ENCODE peak calls at places on chromosomes 5 and 9, in seven cellular contexts. One of them, this sample, is unnamed.

GRCh38 chr9:438961-439768 is 224.5 kb downstream of the DOCK8 start:
- DNase-seq in colonic mucosa: no peak
- DNase-seq in tibial artery: no peak
- DNase-seq in stomach: no peak
- DNase-seq in HFF-Myc: no peak
- DNase-seq in fibroblast of mammary gland: peak; percentile 74
- DNase-seq in naive thymus-derived CD4-positive, alpha-beta T cell: no peak
- DNase-seq in this sample: peak; percentile 17

GRCh38 chr9:33843312-33843950 is 26.5 kb downstream of the UBE2R2 start:
- DNase-seq in naive thymus-derived CD4-positive, alpha-beta T cell: no peak
- DNase-seq in HFF-Myc: no peak
- DNase-seq in stomach: no peak
- DNase-seq in tibial artery: no peak
- DNase-seq in colonic mucosa: no peak
- DNase-seq in fibroblast of mammary gland: no peak
- DNase-seq in this sample: no peak

GRCh38 chr5:67061511-67061910 is 135.1 kb downstream of the CD180 start:
- DNase-seq in fibroblast of mammary gland: no peak
- DNase-seq in naive thymus-derived CD4-positive, alpha-beta T cell: no peak
- DNase-seq in tibial artery: no peak
- DNase-seq in stomach: no peak
- DNase-seq in HFF-Myc: no peak
- DNase-seq in colonic mucosa: no peak
- DNase-seq in this sample: no peak

GRCh38 chr5:58499951-58500350 is 8.7 kb downstream of the GAPT start:
- DNase-seq in colonic mucosa: no peak
- DNase-seq in tibial artery: no peak
- DNase-seq in stomach: peak; percentile 36
- DNase-seq in fibroblast of mammary gland: no peak
- DNase-seq in naive thymus-derived CD4-positive, alpha-beta T cell: peak; percentile 9
- DNase-seq in HFF-Myc: no peak
- DNase-seq in this sample: no peak

GRCh38 chr9:125971895-125972729 is 224.9 kb downstream of the PBX3 start:
- DNase-seq in tibial artery: no peak
- DNase-seq in naive thymus-derived CD4-positive, alpha-beta T cell: no peak
- DNase-seq in HFF-Myc: no peak
- DNase-seq in colonic mucosa: no peak
- DNase-seq in fibroblast of mammary gland: no peak
- DNase-seq in stomach: no peak
- DNase-seq in this sample: no peak

GRCh38 chr9:128636024-128636390 is 20.6 kb downstream of the DYNC2I2 start:
- DNase-seq in naive thymus-derived CD4-positive, alpha-beta T cell: no peak
- DNase-seq in tibial artery: peak; percentile 78
- DNase-seq in colonic mucosa: peak; percentile 71
- DNase-seq in stomach: peak; percentile 85
- DNase-seq in fibroblast of mammary gland: no peak
- DNase-seq in HFF-Myc: no peak
- DNase-seq in this sample: no peak

GRCh38 chr5:108619815-108620214 is 127.9 kb upstream of the FER start:
- DNase-seq in tibial artery: no peak
- DNase-seq in HFF-Myc: no peak
- DNase-seq in fibroblast of mammary gland: no peak
- DNase-seq in colonic mucosa: no peak
- DNase-seq in naive thymus-derived CD4-positive, alpha-beta T cell: no peak
- DNase-seq in stomach: no peak
- DNase-seq in this sample: no peak

GRCh38 chr9:118162711-118163110 is 458.5 kb downstream of the TLR4 start:
- DNase-seq in naive thymus-derived CD4-positive, alpha-beta T cell: no peak
- DNase-seq in stomach: no peak
- DNase-seq in colonic mucosa: no peak
- DNase-seq in HFF-Myc: no peak
- DNase-seq in fibroblast of mammary gland: no peak
- DNase-seq in tibial artery: no peak
- DNase-seq in this sample: no peak

GRCh38 chr9:17611921-17612320 is 33.1 kb downstream of the SH3GL2 start:
- DNase-seq in HFF-Myc: no peak
- DNase-seq in tibial artery: no peak
- DNase-seq in stomach: no peak
- DNase-seq in naive thymus-derived CD4-positive, alpha-beta T cell: no peak
- DNase-seq in colonic mucosa: no peak
- DNase-seq in fibroblast of mammary gland: no peak
- DNase-seq in this sample: no peak

GRCh38 chr5:160421625-160422258 is at the start of gene PTTG1:
- DNase-seq in HFF-Myc: peak; percentile 84
- DNase-seq in colonic mucosa: peak; percentile 98
- DNase-seq in naive thymus-derived CD4-positive, alpha-beta T cell: peak; percentile 88
- DNase-seq in stomach: peak; percentile 98
- DNase-seq in tibial artery: peak; percentile 97
- DNase-seq in fibroblast of mammary gland: peak; percentile 97
- DNase-seq in this sample: peak; percentile 93

GRCh38 chr9:79661279-79661678 is 89.5 kb downstream of the TLE4 start:
- DNase-seq in fibroblast of mammary gland: no peak
- DNase-seq in naive thymus-derived CD4-positive, alpha-beta T cell: no peak
- DNase-seq in HFF-Myc: no peak
- DNase-seq in colonic mucosa: no peak
- DNase-seq in tibial artery: no peak
- DNase-seq in stomach: no peak
- DNase-seq in this sample: no peak

GRCh38 chr9:133377721-133378216 is 1.6 kb downstream of the STKLD1 start:
- DNase-seq in colonic mucosa: no peak
- DNase-seq in naive thymus-derived CD4-positive, alpha-beta T cell: no peak
- DNase-seq in tibial artery: no peak
- DNase-seq in fibroblast of mammary gland: peak; percentile 98
- DNase-seq in HFF-Myc: peak; percentile 30
- DNase-seq in stomach: no peak
- DNase-seq in this sample: peak; percentile 92

GRCh38 chr5:180862645-180863044 is 1.6 kb upstream of the ZFP62 start:
- DNase-seq in tibial artery: no peak
- DNase-seq in naive thymus-derived CD4-positive, alpha-beta T cell: no peak
- DNase-seq in fibroblast of mammary gland: no peak
- DNase-seq in stomach: no peak
- DNase-seq in colonic mucosa: no peak
- DNase-seq in HFF-Myc: no peak
- DNase-seq in this sample: no peak

GRCh38 chr9:70053864-70054263 is 10.2 kb downstream of the MAMDC2 start:
- DNase-seq in stomach: no peak
- DNase-seq in colonic mucosa: no peak
- DNase-seq in tibial artery: no peak
- DNase-seq in HFF-Myc: no peak
- DNase-seq in naive thymus-derived CD4-positive, alpha-beta T cell: no peak
- DNase-seq in fibroblast of mammary gland: no peak
- DNase-seq in this sample: no peak

GRCh38 chr9:122498883-122499288 is 11.7 kb upstream of the OR1J2 start:
- DNase-seq in colonic mucosa: no peak
- DNase-seq in fibroblast of mammary gland: peak; percentile 59
- DNase-seq in stomach: no peak
- DNase-seq in HFF-Myc: peak; percentile 61
- DNase-seq in naive thymus-derived CD4-positive, alpha-beta T cell: peak; percentile 3
- DNase-seq in tibial artery: no peak
- DNase-seq in this sample: peak; percentile 70

GRCh38 chr5:1380910-1381309 is 36.0 kb upstream of the CLPTM1L start:
- DNase-seq in stomach: no peak
- DNase-seq in HFF-Myc: no peak
- DNase-seq in naive thymus-derived CD4-positive, alpha-beta T cell: no peak
- DNase-seq in tibial artery: no peak
- DNase-seq in colonic mucosa: no peak
- DNase-seq in fibroblast of mammary gland: no peak
- DNase-seq in this sample: no peak

GRCh38 chr5:88045146-88045545 is 223.5 kb downstream of the TMEM161B start:
- DNase-seq in tibial artery: no peak
- DNase-seq in HFF-Myc: no peak
- DNase-seq in fibroblast of mammary gland: no peak
- DNase-seq in naive thymus-derived CD4-positive, alpha-beta T cell: no peak
- DNase-seq in stomach: no peak
- DNase-seq in colonic mucosa: no peak
- DNase-seq in this sample: no peak

GRCh38 chr5:37717613-37718431 is 122.0 kb downstream of the GDNF start:
- DNase-seq in tibial artery: no peak
- DNase-seq in colonic mucosa: peak; percentile 87
- DNase-seq in naive thymus-derived CD4-positive, alpha-beta T cell: no peak
- DNase-seq in fibroblast of mammary gland: peak; percentile 85
- DNase-seq in stomach: peak; percentile 88
- DNase-seq in HFF-Myc: peak; percentile 86
- DNase-seq in this sample: peak; percentile 46

GRCh38 chr9:98341157-98342102 is 86.0 kb upstream of the TBC1D2 start:
- DNase-seq in HFF-Myc: no peak
- DNase-seq in fibroblast of mammary gland: no peak
- DNase-seq in naive thymus-derived CD4-positive, alpha-beta T cell: no peak
- DNase-seq in tibial artery: no peak
- DNase-seq in colonic mucosa: no peak
- DNase-seq in stomach: no peak
- DNase-seq in this sample: no peak

GRCh38 chr9:106717686-106718085 is 145.3 kb upstream of the ZNF462 start:
- DNase-seq in fibroblast of mammary gland: peak; percentile 72
- DNase-seq in naive thymus-derived CD4-positive, alpha-beta T cell: no peak
- DNase-seq in HFF-Myc: no peak
- DNase-seq in colonic mucosa: no peak
- DNase-seq in tibial artery: no peak
- DNase-seq in stomach: no peak
- DNase-seq in this sample: peak; percentile 78

GRCh38 chr9:120336021-120336752 is 243.8 kb downstream of the CDK5RAP2 start:
- DNase-seq in tibial artery: no peak
- DNase-seq in colonic mucosa: no peak
- DNase-seq in HFF-Myc: no peak
- DNase-seq in stomach: peak; percentile 42
- DNase-seq in naive thymus-derived CD4-positive, alpha-beta T cell: no peak
- DNase-seq in fibroblast of mammary gland: peak; percentile 71
- DNase-seq in this sample: no peak

GRCh38 chr9:131503626-131504465 is 1.1 kb downstream of the POMT1 start:
- DNase-seq in naive thymus-derived CD4-positive, alpha-beta T cell: no peak
- DNase-seq in HFF-Myc: no peak
- DNase-seq in colonic mucosa: no peak
- DNase-seq in stomach: no peak
- DNase-seq in fibroblast of mammary gland: peak; percentile 40
- DNase-seq in tibial artery: no peak
- DNase-seq in this sample: peak; percentile 35

GRCh38 chr9:121267689-121268597 is at the start of gene GSN:
- DNase-seq in stomach: peak; percentile 88
- DNase-seq in fibroblast of mammary gland: peak; percentile 63
- DNase-seq in HFF-Myc: no peak
- DNase-seq in tibial artery: peak; percentile 92
- DNase-seq in colonic mucosa: peak; percentile 91
- DNase-seq in naive thymus-derived CD4-positive, alpha-beta T cell: peak; percentile 14
- DNase-seq in this sample: peak; percentile 66

GRCh38 chr5:180135128-180135955 is 63.8 kb upstream of the RNF130 start:
- DNase-seq in tibial artery: peak; percentile 65
- DNase-seq in fibroblast of mammary gland: peak; percentile 84
- DNase-seq in naive thymus-derived CD4-positive, alpha-beta T cell: no peak
- DNase-seq in colonic mucosa: peak; percentile 12
- DNase-seq in HFF-Myc: peak; percentile 25
- DNase-seq in stomach: peak; percentile 23
- DNase-seq in this sample: peak; percentile 19

GRCh38 chr5:6543346-6543730 is 89.5 kb downstream of the NSUN2 start:
- DNase-seq in stomach: no peak
- DNase-seq in fibroblast of mammary gland: no peak
- DNase-seq in HFF-Myc: no peak
- DNase-seq in colonic mucosa: peak; percentile 5
- DNase-seq in naive thymus-derived CD4-positive, alpha-beta T cell: no peak
- DNase-seq in tibial artery: no peak
- DNase-seq in this sample: no peak

GRCh38 chr9:105039180-105039799 is 111.3 kb upstream of the ABCA1 start:
- DNase-seq in fibroblast of mammary gland: no peak
- DNase-seq in tibial artery: no peak
- DNase-seq in naive thymus-derived CD4-positive, alpha-beta T cell: no peak
- DNase-seq in HFF-Myc: no peak
- DNase-seq in stomach: no peak
- DNase-seq in colonic mucosa: no peak
- DNase-seq in this sample: no peak

GRCh38 chr9:100686420-100686819 is 108.5 kb downstream of the CAVIN4 start:
- DNase-seq in colonic mucosa: no peak
- DNase-seq in HFF-Myc: no peak
- DNase-seq in naive thymus-derived CD4-positive, alpha-beta T cell: no peak
- DNase-seq in tibial artery: no peak
- DNase-seq in fibroblast of mammary gland: no peak
- DNase-seq in stomach: no peak
- DNase-seq in this sample: no peak

GRCh38 chr5:126416266-126416925 is 6.8 kb upstream of the GRAMD2B start:
- DNase-seq in colonic mucosa: no peak
- DNase-seq in HFF-Myc: no peak
- DNase-seq in naive thymus-derived CD4-positive, alpha-beta T cell: no peak
- DNase-seq in tibial artery: no peak
- DNase-seq in fibroblast of mammary gland: no peak
- DNase-seq in stomach: no peak
- DNase-seq in this sample: no peak

GRCh38 chr9:121369595-121370265 is at the start of gene STOM:
- DNase-seq in stomach: peak; percentile 89
- DNase-seq in fibroblast of mammary gland: peak; percentile 90
- DNase-seq in HFF-Myc: peak; percentile 70
- DNase-seq in naive thymus-derived CD4-positive, alpha-beta T cell: peak; percentile 65
- DNase-seq in colonic mucosa: peak; percentile 86
- DNase-seq in tibial artery: peak; percentile 97
- DNase-seq in this sample: peak; percentile 94

GRCh38 chr9:4225291-4226119 is 74.4 kb downstream of the GLIS3 start:
- DNase-seq in fibroblast of mammary gland: peak; percentile 92
- DNase-seq in naive thymus-derived CD4-positive, alpha-beta T cell: no peak
- DNase-seq in tibial artery: no peak
- DNase-seq in HFF-Myc: peak; percentile 65
- DNase-seq in stomach: no peak
- DNase-seq in colonic mucosa: no peak
- DNase-seq in this sample: peak; percentile 89

GRCh38 chr9:112555844-112556482 is 69.3 kb downstream of the KIAA1958 start:
- DNase-seq in fibroblast of mammary gland: no peak
- DNase-seq in naive thymus-derived CD4-positive, alpha-beta T cell: no peak
- DNase-seq in tibial artery: no peak
- DNase-seq in HFF-Myc: no peak
- DNase-seq in stomach: peak; percentile 68
- DNase-seq in colonic mucosa: peak; percentile 79
- DNase-seq in this sample: no peak
- H3K4me3 ChIP-seq in fibroblast of mammary gland: no peak overlapping the region
- H3K4me3 ChIP-seq in naive thymus-derived CD4-positive, alpha-beta T cell: no peak overlapping the region
- H3K4me3 ChIP-seq in tibial artery: no peak overlapping the region
- H3K4me3 ChIP-seq in HFF-Myc: no peak overlapping the region
- H3K4me3 ChIP-seq in stomach: no peak overlapping the region
- H3K4me3 ChIP-seq in colonic mucosa: no peak overlapping the region
- H3K4me3 ChIP-seq in this sample: no peak overlapping the region

GRCh38 chr5:81700166-81700565 is 50.7 kb downstream of the SSBP2 start:
- DNase-seq in colonic mucosa: no peak
- DNase-seq in stomach: no peak
- DNase-seq in tibial artery: no peak
- DNase-seq in HFF-Myc: no peak
- DNase-seq in naive thymus-derived CD4-positive, alpha-beta T cell: no peak
- DNase-seq in fibroblast of mammary gland: no peak
- DNase-seq in this sample: no peak
- H3K4me3 ChIP-seq in colonic mucosa: no peak overlapping the region
- H3K4me3 ChIP-seq in stomach: no peak overlapping the region
- H3K4me3 ChIP-seq in tibial artery: no peak overlapping the region
- H3K4me3 ChIP-seq in HFF-Myc: no peak overlapping the region
- H3K4me3 ChIP-seq in naive thymus-derived CD4-positive, alpha-beta T cell: no peak overlapping the region
- H3K4me3 ChIP-seq in fibroblast of mammary gland: no peak overlapping the region
- H3K4me3 ChIP-seq in this sample: no peak overlapping the region

GRCh38 chr5:118794281-118794680 is 194.1 kb downstream of the DTWD2 start:
- DNase-seq in naive thymus-derived CD4-positive, alpha-beta T cell: no peak
- DNase-seq in fibroblast of mammary gland: no peak
- DNase-seq in HFF-Myc: no peak
- DNase-seq in stomach: no peak
- DNase-seq in tibial artery: no peak
- DNase-seq in colonic mucosa: no peak
- DNase-seq in this sample: no peak
- H3K4me3 ChIP-seq in naive thymus-derived CD4-positive, alpha-beta T cell: no peak overlapping the region
- H3K4me3 ChIP-seq in fibroblast of mammary gland: no peak overlapping the region
- H3K4me3 ChIP-seq in HFF-Myc: no peak overlapping the region
- H3K4me3 ChIP-seq in stomach: no peak overlapping the region
- H3K4me3 ChIP-seq in tibial artery: no peak overlapping the region
- H3K4me3 ChIP-seq in colonic mucosa: no peak overlapping the region
- H3K4me3 ChIP-seq in this sample: no peak overlapping the region

GRCh38 chr9:35540315-35540714 is 50.4 kb downstream of the RUSC2 start:
- DNase-seq in HFF-Myc: no peak
- DNase-seq in colonic mucosa: no peak
- DNase-seq in fibroblast of mammary gland: no peak
- DNase-seq in tibial artery: no peak
- DNase-seq in stomach: no peak
- DNase-seq in naive thymus-derived CD4-positive, alpha-beta T cell: no peak
- DNase-seq in this sample: peak; percentile 50
- H3K4me3 ChIP-seq in HFF-Myc: peak overlapping the region; percentile 6
- H3K4me3 ChIP-seq in colonic mucosa: no peak overlapping the region
- H3K4me3 ChIP-seq in fibroblast of mammary gland: no peak overlapping the region
- H3K4me3 ChIP-seq in tibial artery: no peak overlapping the region
- H3K4me3 ChIP-seq in stomach: no peak overlapping the region
- H3K4me3 ChIP-seq in naive thymus-derived CD4-positive, alpha-beta T cell: no peak overlapping the region
- H3K4me3 ChIP-seq in this sample: peak overlapping the region; percentile 77

This sample was measured in AG10803.